ENCODE peak calls at places on chromosomes 11 and 22, in eight cellular contexts. G is amniotic stem cell; Z is fibroblast of villous mesenchyme; F is effector memory CD4-positive, alpha-beta T cell; I is Calu3; X is C1 segment of cervical spinal cord; D is AG10803; M is HCT116. S is an unnamed sample.

GRCh38 chr11:11010624-11011127 is 152.8 kb upstream of the ZBED5 start:
- DNase-seq in G (no peak), Z (peak), F (no peak), I (peak), X (no peak), D (peak), M (peak), S (peak)

GRCh38 chr11:65391007-65391406 is 4.6 kb downstream of the FRMD8 start:
- DNase-seq in G (no peak), Z (peak), F (no peak), I (no peak), X (no peak), D (peak), M (no peak), S (no peak)

GRCh38 chr11:113329725-113330124 is 15.3 kb downstream of the TTC12 start:
- DNase-seq in G (no peak), Z (no peak), F (no peak), I (no peak), X (no peak), D (no peak), M (no peak), S (no peak)

GRCh38 chr22:22168190-22168940 is 76.2 kb upstream of the VPREB1 start:
- DNase-seq in G (no peak), Z (peak), F (no peak), I (peak), X (no peak), D (peak), M (peak), S (peak)

GRCh38 chr11:57205046-57205671 is 23.4 kb downstream of the LRRC55 start:
- DNase-seq in G (peak), Z (peak), F (no peak), I (no peak), X (no peak), D (peak), M (no peak), S (no peak)

GRCh38 chr22:18044548-18045271 is 20.3 kb upstream of the MICAL3 start:
- DNase-seq in G (no peak), Z (no peak), F (no peak), I (no peak), X (peak), D (no peak), M (no peak), S (peak)

GRCh38 chr22:24582111-24582814 is 10.6 kb downstream of the LRRC75B start:
- DNase-seq in G (no peak), Z (no peak), F (no peak), I (no peak), X (no peak), D (no peak), M (no peak), S (no peak)

GRCh38 chr11:117226388-117227385 is 5.2 kb downstream of the PCSK7 start:
- DNase-seq in G (peak), Z (peak), F (no peak), I (peak), X (no peak), D (peak), M (peak), S (peak)

GRCh38 chr11:57116654-57117053 is 65.1 kb upstream of the LRRC55 start:
- DNase-seq in G (no peak), Z (peak), F (no peak), I (peak), X (no peak), D (peak), M (peak), S (peak)

GRCh38 chr11:91700854-91701253 is 523.8 kb upstream of the FAT3 start:
- DNase-seq in G (no peak), Z (no peak), F (no peak), I (no peak), X (no peak), D (no peak), M (no peak), S (no peak)

GRCh38 chr11:57460756-57461749 is 725 bp downstream of the RTN4RL2 start:
- DNase-seq in G (no peak), Z (no peak), F (no peak), I (no peak), X (no peak), D (no peak), M (no peak), S (no peak)

S was measured in small intestine.